ENCODE peak calls at places on chromosome 3, in five cellular contexts. Y is foreskin fibroblast, E is NCI-H1105, C is A549, Q is H54. H is an unnamed sample.

GRCh38 chr3:98733778-98734281 is 29.3 kb upstream of the ST3GAL6 start:
- DNase-seq in Y (peak; percentile 12), E (no peak), C (no peak), Q (no peak), H (peak; percentile 13)

GRCh38 chr3:64489361-64490044 is 198.3 kb downstream of the ADAMTS9 start:
- DNase-seq in Y (no peak), E (peak; percentile 80), C (no peak), Q (no peak), H (no peak)

GRCh38 chr3:17771177-17772048 is 29.0 kb upstream of the TBC1D5 start:
- DNase-seq in Y (no peak), E (no peak), C (no peak), Q (no peak), H (no peak)

GRCh38 chr3:102060814-102061213 is 211.5 kb downstream of the NFKBIZ start:
- DNase-seq in Y (peak; percentile 26), E (no peak), C (peak; percentile 24), Q (peak; percentile 9), H (no peak)

GRCh38 chr3:39144095-39144747 is 9.2 kb downstream of the CSRNP1 start:
- DNase-seq in Y (no peak), E (peak; percentile 90), C (no peak), Q (no peak), H (no peak)

GRCh38 chr3:134308350-134308891 is 57.8 kb upstream of the RYK start:
- DNase-seq in Y (peak; percentile 89), E (peak; percentile 78), C (peak; percentile 69), Q (peak; percentile 74), H (peak; percentile 78)

GRCh38 chr3:13309004-13309403 is 111.1 kb downstream of the NUP210 start:
- DNase-seq in Y (no peak), E (no peak), C (no peak), Q (no peak), H (no peak)

GRCh38 chr3:89576417-89576816 is 469.0 kb downstream of the EPHA3 start:
- DNase-seq in Y (no peak), E (no peak), C (no peak), Q (no peak), H (no peak)

GRCh38 chr3:2354702-2355101 is 256.0 kb downstream of the CNTN4 start:
- DNase-seq in Y (peak; percentile 52), E (no peak), C (no peak), Q (peak; percentile 13), H (no peak)

GRCh38 chr3:56836276-56837163 is 34.8 kb upstream of the ARHGEF3 start:
- DNase-seq in Y (peak; percentile 12), E (no peak), C (no peak), Q (no peak), H (no peak)

GRCh38 chr3:66195347-66195783 is 25.4 kb upstream of the SLC25A26 start:
- DNase-seq in Y (peak; percentile 90), E (peak; percentile 71), C (no peak), Q (no peak), H (no peak)

GRCh38 chr3:157785071-157785826 is 282.0 kb upstream of the VEPH1 start:
- DNase-seq in Y (peak; percentile 96), E (no peak), C (peak; percentile 55), Q (peak; percentile 48), H (peak; percentile 73)

GRCh38 chr3:153658151-153658550 is 463.0 kb upstream of the ARHGEF26 start:
- DNase-seq in Y (peak; percentile 9), E (no peak), C (no peak), Q (no peak), H (no peak)

GRCh38 chr3:82572721-82573120 is 811.3 kb upstream of the GBE1 start:
- DNase-seq in Y (peak; percentile 28), E (no peak), C (no peak), Q (no peak), H (no peak)

GRCh38 chr3:23945653-23945902 is 492 bp downstream of the NR1D2 start:
- DNase-seq in Y (no peak), E (no peak), C (no peak), Q (no peak), H (no peak)

GRCh38 chr3:130661116-130661515 is 85.5 kb downstream of the PIK3R4 start:
- DNase-seq in Y (peak; percentile 58), E (no peak), C (no peak), Q (no peak), H (peak; percentile 4)

GRCh38 chr3:118244761-118245160 is 789.9 kb downstream of the IGSF11 start:
- DNase-seq in Y (no peak), E (no peak), C (no peak), Q (no peak), H (no peak)

GRCh38 chr3:184241447-184242296 is 7.1 kb downstream of the ALG3 start:
- DNase-seq in Y (peak; percentile 66), E (peak; percentile 94), C (no peak), Q (no peak), H (no peak)

GRCh38 chr3:5411786-5412185 is 224.3 kb downstream of the EDEM1 start:
- DNase-seq in Y (no peak), E (no peak), C (no peak), Q (no peak), H (no peak)

GRCh38 chr3:45333549-45333948 is 54.8 kb upstream of the LARS2 start:
- DNase-seq in Y (peak; percentile 11), E (no peak), C (no peak), Q (no peak), H (no peak)

GRCh38 chr3:150639262-150639661 is 36.1 kb downstream of the SELENOT start:
- DNase-seq in Y (peak; percentile 36), E (no peak), C (no peak), Q (no peak), H (no peak)